ENCODE peak calls at places on chromosomes 4 and X, in four cellular contexts. One of them, this sample, is unnamed.

GRCh38 chrX:7828594-7828993 is 14.4 kb upstream of the VCX start:
- DNase-seq in brain microvascular endothelial cell: no peak
- DNase-seq in mesendoderm: peak
- DNase-seq in foreskin fibroblast: no peak
- DNase-seq in this sample: no peak

GRCh38 chr4:97238956-97239698 is 904.1 kb downstream of the STPG2 start:
- DNase-seq in mesendoderm: no peak
- DNase-seq in foreskin fibroblast: no peak
- DNase-seq in brain microvascular endothelial cell: no peak
- DNase-seq in this sample: no peak

GRCh38 chr4:156378053-156378665 is 424.5 kb upstream of the CTSO start:
- DNase-seq in mesendoderm: peak
- DNase-seq in foreskin fibroblast: no peak
- DNase-seq in brain microvascular endothelial cell: peak
- DNase-seq in this sample: peak

GRCh38 chrX:35826503-35826902 is 28.4 kb downstream of the MAGEB16 start:
- DNase-seq in mesendoderm: peak
- DNase-seq in foreskin fibroblast: no peak
- DNase-seq in brain microvascular endothelial cell: no peak
- DNase-seq in this sample: no peak

GRCh38 chr4:66443020-66443419 is 772.7 kb upstream of the EPHA5 start:
- DNase-seq in mesendoderm: no peak
- DNase-seq in foreskin fibroblast: no peak
- DNase-seq in brain microvascular endothelial cell: no peak
- DNase-seq in this sample: no peak

GRCh38 chr4:1328267-1329155 is 18.5 kb upstream of the UVSSA start:
- DNase-seq in mesendoderm: no peak
- DNase-seq in foreskin fibroblast: no peak
- DNase-seq in brain microvascular endothelial cell: no peak
- DNase-seq in this sample: no peak

GRCh38 chrX:103722505-103722904 is 11.8 kb downstream of the TMEM31 start:
- DNase-seq in foreskin fibroblast: peak
- DNase-seq in mesendoderm: no peak
- DNase-seq in brain microvascular endothelial cell: peak
- DNase-seq in this sample: no peak

GRCh38 chrX:16207631-16208030 is 40.4 kb downstream of the MAGEB17 start:
- DNase-seq in brain microvascular endothelial cell: no peak
- DNase-seq in mesendoderm: no peak
- DNase-seq in foreskin fibroblast: no peak
- DNase-seq in this sample: no peak

GRCh38 chr4:26030780-26031179 is 116.8 kb downstream of the SMIM20 start:
- DNase-seq in mesendoderm: no peak
- DNase-seq in foreskin fibroblast: no peak
- DNase-seq in brain microvascular endothelial cell: no peak
- DNase-seq in this sample: no peak

GRCh38 chr4:15963568-15963967 is 593 bp upstream of the FGFBP2 start:
- DNase-seq in mesendoderm: no peak
- DNase-seq in foreskin fibroblast: no peak
- DNase-seq in brain microvascular endothelial cell: no peak
- DNase-seq in this sample: no peak

GRCh38 chr4:6660430-6660829 is 19.9 kb downstream of the MRFAP1 start:
- DNase-seq in foreskin fibroblast: no peak
- DNase-seq in mesendoderm: no peak
- DNase-seq in brain microvascular endothelial cell: no peak
- DNase-seq in this sample: no peak

GRCh38 chr4:105709081-105709450 is 482 bp downstream of the GSTCD start:
- DNase-seq in foreskin fibroblast: no peak
- DNase-seq in mesendoderm: peak
- DNase-seq in brain microvascular endothelial cell: no peak
- DNase-seq in this sample: no peak

GRCh38 chrX:83916525-83916924 is 55.6 kb downstream of the CYLC1 start:
- DNase-seq in brain microvascular endothelial cell: no peak
- DNase-seq in foreskin fibroblast: no peak
- DNase-seq in mesendoderm: peak
- DNase-seq in this sample: no peak

GRCh38 chr4:6963139-6963611 is 53.5 kb downstream of the TBC1D14 start:
- DNase-seq in brain microvascular endothelial cell: peak
- DNase-seq in foreskin fibroblast: peak
- DNase-seq in mesendoderm: no peak
- DNase-seq in this sample: no peak

GRCh38 chr4:156946508-156947197 is 24.9 kb downstream of the PDGFC start:
- DNase-seq in foreskin fibroblast: peak
- DNase-seq in brain microvascular endothelial cell: peak
- DNase-seq in mesendoderm: peak
- DNase-seq in this sample: peak

GRCh38 chr4:3112979-3113469 is 38.5 kb downstream of the HTT start:
- DNase-seq in mesendoderm: no peak
- DNase-seq in brain microvascular endothelial cell: no peak
- DNase-seq in foreskin fibroblast: no peak
- DNase-seq in this sample: no peak

GRCh38 chr4:148344382-148344781 is 97.8 kb downstream of the NR3C2 start:
- DNase-seq in mesendoderm: no peak
- DNase-seq in foreskin fibroblast: no peak
- DNase-seq in brain microvascular endothelial cell: no peak
- DNase-seq in this sample: no peak

GRCh38 chrX:46793386-46794143 is 34.6 kb upstream of the SLC9A7 start:
- DNase-seq in brain microvascular endothelial cell: no peak
- DNase-seq in foreskin fibroblast: no peak
- DNase-seq in mesendoderm: no peak
- DNase-seq in this sample: no peak

GRCh38 chrX:10486373-10486772 is 134.0 kb downstream of the MID1 start:
- DNase-seq in mesendoderm: no peak
- DNase-seq in brain microvascular endothelial cell: peak
- DNase-seq in foreskin fibroblast: peak
- DNase-seq in this sample: no peak

GRCh38 chr4:26108024-26108423 is 194.0 kb downstream of the SMIM20 start:
- DNase-seq in mesendoderm: no peak
- DNase-seq in brain microvascular endothelial cell: no peak
- DNase-seq in foreskin fibroblast: no peak
- DNase-seq in this sample: no peak

GRCh38 chr4:162959056-162959455 is 207.6 kb downstream of the NAF1 start:
- DNase-seq in foreskin fibroblast: no peak
- DNase-seq in mesendoderm: peak
- DNase-seq in brain microvascular endothelial cell: peak
- DNase-seq in this sample: no peak

GRCh38 chr4:76449824-76450223 is 14.8 kb downstream of the SHROOM3 start:
- DNase-seq in mesendoderm: no peak
- DNase-seq in foreskin fibroblast: no peak
- DNase-seq in brain microvascular endothelial cell: no peak
- DNase-seq in this sample: no peak

GRCh38 chr4:151325320-151326246 is at the start of gene SH3D19:
- DNase-seq in foreskin fibroblast: peak
- DNase-seq in brain microvascular endothelial cell: peak
- DNase-seq in mesendoderm: peak
- DNase-seq in this sample: no peak

GRCh38 chrX:66677430-66677829 is 38.6 kb upstream of the EDA2R start:
- DNase-seq in mesendoderm: no peak
- DNase-seq in foreskin fibroblast: peak
- DNase-seq in brain microvascular endothelial cell: peak
- DNase-seq in this sample: no peak

GRCh38 chr4:55762815-55763214 is 56.8 kb upstream of the EXOC1L start:
- DNase-seq in mesendoderm: no peak
- DNase-seq in brain microvascular endothelial cell: no peak
- DNase-seq in foreskin fibroblast: no peak
- DNase-seq in this sample: no peak

GRCh38 chr4:7547368-7548040 is 112.8 kb upstream of the PSAPL1 start:
- DNase-seq in mesendoderm: no peak
- DNase-seq in brain microvascular endothelial cell: no peak
- DNase-seq in foreskin fibroblast: no peak
- DNase-seq in this sample: peak

GRCh38 chr4:75889537-75890199 is 12.6 kb downstream of the PPEF2 start:
- DNase-seq in mesendoderm: no peak
- DNase-seq in brain microvascular endothelial cell: no peak
- DNase-seq in foreskin fibroblast: no peak
- DNase-seq in this sample: no peak

GRCh38 chr4:84235131-84235530 is 264.0 kb downstream of the NKX6-1 start:
- DNase-seq in brain microvascular endothelial cell: no peak
- DNase-seq in mesendoderm: no peak
- DNase-seq in foreskin fibroblast: no peak
- DNase-seq in this sample: no peak

GRCh38 chrX:24563291-24564010 is 83.7 kb downstream of the PCYT1B start:
- DNase-seq in mesendoderm: no peak
- DNase-seq in brain microvascular endothelial cell: no peak
- DNase-seq in foreskin fibroblast: no peak
- DNase-seq in this sample: no peak

GRCh38 chr4:114659386-114660008 is 60.9 kb downstream of the UGT8 start:
- DNase-seq in brain microvascular endothelial cell: peak
- DNase-seq in mesendoderm: peak
- DNase-seq in foreskin fibroblast: peak
- DNase-seq in this sample: peak

GRCh38 chr4:184066584-184067300 is 150.9 kb downstream of the ENPP6 start:
- DNase-seq in brain microvascular endothelial cell: no peak
- DNase-seq in mesendoderm: no peak
- DNase-seq in foreskin fibroblast: no peak
- DNase-seq in this sample: no peak

GRCh38 chr4:12555011-12555410 is 929.1 kb downstream of the RAB28 start:
- DNase-seq in mesendoderm: no peak
- DNase-seq in brain microvascular endothelial cell: peak
- DNase-seq in foreskin fibroblast: no peak
- DNase-seq in this sample: no peak

GRCh38 chrX:13898084-13898483 is 81.2 kb upstream of the GPM6B start:
- DNase-seq in mesendoderm: peak
- DNase-seq in brain microvascular endothelial cell: peak
- DNase-seq in foreskin fibroblast: peak
- DNase-seq in this sample: peak

GRCh38 chrX:131783555-131784338 is 239.4 kb upstream of the STK26 start:
- DNase-seq in mesendoderm: no peak
- DNase-seq in foreskin fibroblast: no peak
- DNase-seq in brain microvascular endothelial cell: peak
- DNase-seq in this sample: no peak

GRCh38 chr4:175929441-175929840 is 117.4 kb upstream of the GPM6A start:
- DNase-seq in foreskin fibroblast: no peak
- DNase-seq in mesendoderm: no peak
- DNase-seq in brain microvascular endothelial cell: no peak
- DNase-seq in this sample: no peak

GRCh38 chr4:5338511-5338910 is 287.2 kb downstream of the STK32B start:
- DNase-seq in brain microvascular endothelial cell: no peak
- DNase-seq in mesendoderm: no peak
- DNase-seq in foreskin fibroblast: no peak
- DNase-seq in this sample: no peak
- H3K4me3 ChIP-seq in brain microvascular endothelial cell: no peak
- H3K4me3 ChIP-seq in mesendoderm: no peak
- H3K4me3 ChIP-seq in foreskin fibroblast: no peak
- H3K4me3 ChIP-seq in this sample: no peak

DNA sequence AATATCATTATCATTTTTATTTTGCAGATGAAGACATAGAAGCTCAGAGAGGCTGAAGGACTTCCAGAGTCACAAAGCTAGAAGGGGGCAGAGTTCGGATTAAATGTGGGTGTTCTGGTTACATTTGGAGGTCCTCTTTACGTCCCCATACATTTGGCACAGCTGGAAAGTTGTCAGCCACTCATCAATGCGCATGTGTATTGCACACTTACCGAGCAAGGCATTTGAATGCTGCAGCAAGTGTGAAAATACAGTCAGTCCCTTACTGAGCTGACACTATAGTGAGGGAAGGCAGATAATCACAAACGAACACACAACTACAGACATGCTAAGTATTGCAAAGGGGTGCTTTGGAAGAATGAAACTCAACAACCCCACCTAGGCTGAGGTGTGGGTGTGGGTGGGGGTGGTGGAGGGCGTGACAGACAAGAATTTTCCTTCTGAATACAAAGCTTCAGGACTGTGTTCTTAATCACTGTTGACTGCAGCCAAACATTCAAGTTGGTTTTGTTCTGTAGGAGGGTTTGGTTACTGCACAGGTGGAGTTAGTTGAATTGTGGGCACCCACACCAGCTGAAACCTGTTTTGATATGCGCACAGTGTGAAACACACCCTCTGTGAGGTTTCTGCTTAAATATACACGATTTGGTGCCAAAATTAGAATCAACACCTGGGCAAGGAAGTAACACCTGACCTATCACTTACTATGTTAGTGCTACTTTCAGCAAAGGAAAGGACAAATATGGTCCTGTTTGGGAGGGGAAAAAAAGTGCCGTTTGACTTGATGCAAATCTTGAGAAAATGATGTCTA is 72.4 kb downstream of the COQ2 start:
- DNase-seq in foreskin fibroblast: no peak
- DNase-seq in brain microvascular endothelial cell: no peak
- DNase-seq in mesendoderm: peak
- DNase-seq in this sample: no peak
- H3K4me3 ChIP-seq in foreskin fibroblast: no peak
- H3K4me3 ChIP-seq in brain microvascular endothelial cell: no peak
- H3K4me3 ChIP-seq in mesendoderm: no peak
- H3K4me3 ChIP-seq in this sample: no peak

DNA sequence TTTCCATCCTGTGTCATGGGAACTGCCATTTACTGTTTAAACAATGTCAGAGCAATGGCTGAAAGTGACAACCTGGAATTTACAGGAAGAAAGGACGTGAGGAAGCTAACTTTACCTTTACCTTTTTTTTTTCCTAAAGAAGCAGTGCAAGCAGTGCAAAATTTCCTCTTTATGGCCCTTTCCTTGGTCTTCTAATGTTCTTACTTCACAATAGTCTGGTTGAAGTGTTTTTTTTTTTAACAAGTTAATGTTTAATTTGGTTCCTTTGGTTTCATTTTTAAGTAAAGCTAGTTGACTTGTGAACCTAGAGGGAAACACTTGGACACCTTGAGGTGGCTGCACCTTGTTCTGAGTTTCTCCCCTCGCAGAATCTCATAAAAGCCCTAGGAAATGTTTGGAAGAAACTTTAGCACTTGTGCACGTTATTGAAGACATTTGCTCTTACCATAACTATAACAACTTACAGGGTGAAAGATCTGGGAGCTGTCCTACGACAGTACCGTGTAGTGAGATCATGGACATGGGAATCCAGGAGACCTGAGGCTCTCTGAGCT is 1.8 kb downstream of the SGMS2 start:
- DNase-seq in brain microvascular endothelial cell: no peak
- DNase-seq in mesendoderm: no peak
- DNase-seq in foreskin fibroblast: no peak
- DNase-seq in this sample: no peak
- H3K4me3 ChIP-seq in brain microvascular endothelial cell: no peak
- H3K4me3 ChIP-seq in mesendoderm: no peak
- H3K4me3 ChIP-seq in foreskin fibroblast: peak
- H3K4me3 ChIP-seq in this sample: peak

GRCh38 chr4:150001815-150002214 is 76.4 kb upstream of the DCLK2 start:
- DNase-seq in foreskin fibroblast: no peak
- DNase-seq in brain microvascular endothelial cell: peak
- DNase-seq in mesendoderm: no peak
- DNase-seq in this sample: no peak

GRCh38 chr4:150002561-150002960 is 75.7 kb upstream of the DCLK2 start:
- DNase-seq in brain microvascular endothelial cell: peak
- DNase-seq in foreskin fibroblast: no peak
- DNase-seq in mesendoderm: no peak
- DNase-seq in this sample: no peak

GRCh38 chr4:149999485-150000074 is 78.7 kb upstream of the DCLK2 start:
- DNase-seq in foreskin fibroblast: peak
- DNase-seq in brain microvascular endothelial cell: peak
- DNase-seq in mesendoderm: peak
- DNase-seq in this sample: peak

GRCh38 chr4:149995134-149995756 is 83.0 kb upstream of the DCLK2 start:
- DNase-seq in mesendoderm: no peak
- DNase-seq in foreskin fibroblast: no peak
- DNase-seq in brain microvascular endothelial cell: no peak
- DNase-seq in this sample: no peak

GRCh38 chr4:149997881-149998421 is 80.3 kb upstream of the DCLK2 start:
- DNase-seq in mesendoderm: peak
- DNase-seq in foreskin fibroblast: peak
- DNase-seq in brain microvascular endothelial cell: no peak
- DNase-seq in this sample: no peak
- H3K4me3 ChIP-seq in mesendoderm: no peak
- H3K4me3 ChIP-seq in foreskin fibroblast: no peak
- H3K4me3 ChIP-seq in brain microvascular endothelial cell: no peak
- H3K4me3 ChIP-seq in this sample: no peak